ENCODE peak calls at places on chromosomes 13 and 19, in ten cellular contexts. W is PC-3, P is fibroblast of lung, L is hepatocyte, I is left ventricle myocardium inferior, D is cardiac muscle cell, V is fibroblast of villous mesenchyme, Q is GM12865, H is Calu3, M is GM10248. A is an unnamed sample.

GRCh38 chr19:54152267-54152666 is 7.3 kb downstream of the LENG1 start:
- DNase-seq in W (no peak), P (no peak), L (no peak), I (no peak), D (no peak), V (no peak), Q (no peak), H (no peak), M (no peak), A (no peak)

GRCh38 chr13:86608739-86609138 is 809.5 kb upstream of the SLITRK6 start:
- DNase-seq in W (no peak), P (no peak), L (no peak), I (no peak), D (no peak), V (no peak), Q (no peak), H (no peak), M (no peak), A (no peak)

GRCh38 chr19:37987356-37988332 is 80.6 kb downstream of the SIPA1L3 start:
- DNase-seq in W (no peak), P (no peak), L (peak; percentile 32), I (no peak), D (no peak), V (no peak), Q (peak; percentile 64), H (no peak), M (no peak), A (no peak)

GRCh38 chr19:49801966-49802661 is 11.0 kb downstream of the FUZ start:
- DNase-seq in W (no peak), P (peak; percentile 89), L (peak; percentile 87), I (peak; percentile 94), D (peak; percentile 92), V (peak; percentile 87), Q (no peak), H (no peak), M (no peak), A (no peak)

GRCh38 chr13:41919741-41920487 is 41.0 kb downstream of the VWA8 start:
- DNase-seq in W (no peak), P (no peak), L (no peak), I (no peak), D (no peak), V (no peak), Q (no peak), H (no peak), M (no peak), A (no peak)

GRCh38 chr19:48656840-48657474 is 11.0 kb upstream of the CA11 start:
- DNase-seq in W (peak; percentile 20), P (peak; percentile 93), L (peak; percentile 68), I (no peak), D (no peak), V (peak; percentile 82), Q (no peak), H (no peak), M (no peak), A (no peak)

GRCh38 chr13:21798181-21798580 is 127.3 kb downstream of the FGF9 start:
- DNase-seq in W (no peak), P (no peak), L (no peak), I (no peak), D (no peak), V (no peak), Q (no peak), H (no peak), M (no peak), A (no peak)

GRCh38 chr13:66778461-66778860 is 451.7 kb downstream of the PCDH9 start:
- DNase-seq in W (no peak), P (peak; percentile 10), L (no peak), I (no peak), D (no peak), V (peak; percentile 0), Q (no peak), H (no peak), M (no peak), A (no peak)

GRCh38 chr19:18059902-18060301 is 26.8 kb downstream of the IL12RB1 start:
- DNase-seq in W (no peak), P (no peak), L (no peak), I (no peak), D (no peak), V (no peak), Q (no peak), H (no peak), M (no peak), A (no peak)

GRCh38 chr19:18062043-18062442 is 24.7 kb downstream of the IL12RB1 start:
- DNase-seq in W (no peak), P (no peak), L (no peak), I (no peak), D (no peak), V (no peak), Q (no peak), H (no peak), M (no peak), A (no peak)

GRCh38 chr19:18060472-18060871 is 26.3 kb downstream of the IL12RB1 start:
- DNase-seq in W (no peak), P (no peak), L (no peak), I (no peak), D (no peak), V (no peak), Q (no peak), H (no peak), M (no peak), A (no peak)

GRCh38 chr19:18065173-18065495 is 21.6 kb downstream of the IL12RB1 start:
- DNase-seq in W (no peak), P (no peak), L (no peak), I (no peak), D (no peak), V (no peak), Q (no peak), H (no peak), M (no peak), A (no peak)

DNA sequence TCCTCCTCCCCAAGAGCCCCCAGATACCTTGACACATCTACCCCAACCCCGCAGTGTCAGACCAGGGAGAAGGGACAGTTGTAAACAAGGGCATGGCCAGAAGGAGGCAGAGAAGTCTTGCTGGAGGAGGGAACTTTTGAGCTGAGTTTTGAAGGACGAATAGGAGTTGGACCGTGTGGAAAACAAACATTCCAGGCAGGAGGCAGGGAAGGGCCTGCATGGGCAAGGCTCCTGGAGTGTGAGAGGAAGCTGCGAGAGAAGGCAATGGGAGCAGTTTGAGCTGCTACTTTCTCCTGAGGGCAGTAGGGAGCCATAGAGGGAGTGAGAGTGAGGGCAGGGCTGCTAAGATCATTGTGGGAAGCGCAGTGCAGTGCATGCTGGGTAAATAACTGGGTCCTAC is 23.3 kb downstream of the IL12RB1 start:
- DNase-seq in W (peak; percentile 43), P (no peak), L (peak; percentile 61), I (no peak), D (peak; percentile 59), V (no peak), Q (peak; percentile 61), H (no peak), M (no peak), A (no peak)
- TF ChIP-seq CTCF in W (peak; percentile 36), P (no peak), L (peak; percentile 38), I (no peak), D (peak; percentile 14), V (no peak), Q (peak; percentile 62), H (no peak), M (no peak), A (peak; percentile 13)

GRCh38 chr13:77061362-77061761 is 34.4 kb upstream of the FBXL3 start:
- DNase-seq in W (no peak), P (no peak), L (no peak), I (no peak), D (no peak), V (no peak), Q (no peak), H (no peak), M (no peak), A (no peak)
- TF ChIP-seq CTCF in W (no peak), P (no peak), L (no peak), I (no peak), D (no peak), V (no peak), Q (no peak), H (no peak), M (no peak), A (no peak)

DNA sequence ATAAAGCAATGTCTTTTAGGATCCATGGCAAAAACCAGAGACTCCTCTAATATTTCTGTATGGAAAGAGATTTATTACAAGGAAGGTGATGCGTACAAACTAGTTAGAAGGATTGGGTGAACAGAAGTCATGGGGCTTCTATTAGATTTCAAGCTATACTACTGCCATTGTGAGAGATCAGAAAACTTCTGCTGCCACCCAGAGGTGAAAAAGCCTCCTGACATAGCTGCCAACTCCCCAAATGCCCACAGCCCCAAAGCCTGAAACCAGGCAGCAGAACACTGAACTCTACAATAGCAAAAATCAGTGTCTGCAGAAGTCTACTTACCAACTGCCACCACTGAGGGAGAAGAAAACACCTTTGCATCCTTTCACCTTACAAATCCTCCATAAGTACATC is 379.0 kb upstream of the MIR17HG start:
- DNase-seq in W (peak; percentile 65), P (peak; percentile 20), L (peak; percentile 47), I (no peak), D (peak; percentile 58), V (no peak), Q (peak; percentile 10), H (peak; percentile 9), M (no peak), A (peak; percentile 4)
- TF ChIP-seq CTCF in W (peak; percentile 74), P (peak; percentile 38), L (peak; percentile 59), I (peak; percentile 42), D (peak; percentile 52), V (no peak), Q (peak; percentile 30), H (no peak), M (no peak), A (peak; percentile 18)

GRCh38 chr13:50080856-50081105 is 65.5 kb downstream of the KCNRG start:
- DNase-seq in W (no peak), P (peak; percentile 47), L (no peak), I (no peak), D (no peak), V (peak; percentile 45), Q (peak; percentile 54), H (no peak), M (no peak), A (peak; percentile 22)

GRCh38 chr13:50078512-50079277 is 63.5 kb downstream of the KCNRG start:
- DNase-seq in W (no peak), P (peak; percentile 14), L (no peak), I (no peak), D (no peak), V (no peak), Q (no peak), H (no peak), M (no peak), A (no peak)

GRCh38 chr13:50079278-50080157 is 64.3 kb downstream of the KCNRG start:
- DNase-seq in W (no peak), P (peak; percentile 33), L (no peak), I (no peak), D (no peak), V (peak; percentile 48), Q (no peak), H (no peak), M (no peak), A (no peak)

GRCh38 chr13:50081106-50081898 is 66.1 kb downstream of the KCNRG start:
- DNase-seq in W (no peak), P (no peak), L (peak; percentile 71), I (peak; percentile 41), D (peak; percentile 76), V (no peak), Q (peak; percentile 63), H (peak; percentile 50), M (peak; percentile 33), A (peak; percentile 20)

DNA sequence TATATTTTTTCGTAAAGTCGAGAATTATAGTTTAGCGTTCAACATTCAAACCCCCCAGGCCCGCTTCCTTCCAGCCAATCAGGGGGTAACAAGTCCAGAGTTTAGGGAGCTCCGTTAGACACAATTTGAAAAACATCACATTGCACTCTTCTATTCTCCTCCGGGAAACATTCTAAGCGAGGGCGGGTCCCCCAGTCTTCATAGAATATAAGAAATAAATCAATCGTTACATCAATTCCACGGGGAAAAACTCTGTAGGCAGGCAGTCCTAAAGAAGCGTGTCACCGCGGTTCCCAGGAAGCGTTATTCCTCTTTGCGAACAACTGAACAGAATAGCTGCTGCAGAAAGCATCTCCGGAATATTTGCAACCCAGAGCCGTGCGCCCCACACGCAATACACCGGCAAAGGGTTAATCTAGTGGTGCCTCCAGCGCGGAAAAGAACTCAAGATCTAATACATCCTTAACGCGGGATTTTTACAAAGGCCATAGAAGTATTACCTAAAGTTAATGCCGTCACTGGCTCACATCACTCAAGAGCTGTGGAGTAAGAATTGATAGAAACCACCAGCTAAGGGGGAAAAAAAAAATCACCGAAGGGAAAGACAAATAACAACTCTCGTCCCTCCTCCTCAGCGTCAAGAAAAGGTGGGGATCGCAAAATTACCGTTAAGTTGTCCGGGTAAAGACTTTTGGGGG is 65.1 kb downstream of the KCNRG start:
- DNase-seq in W (no peak), P (peak; percentile 65), L (peak; percentile 43), I (no peak), D (peak; percentile 36), V (peak; percentile 65), Q (peak; percentile 47), H (no peak), M (no peak), A (no peak)
- TF ChIP-seq CTCF in W (no peak), P (no peak), L (no peak), I (no peak), D (no peak), V (no peak), Q (no peak), H (no peak), M (no peak), A (no peak)